ENCODE peak calls at places on chromosomes 6 and 20, in four cellular contexts. Y is glutamatergic neuron, Z is NCI-H2107, I is HTR-8/SVneo. U is an unnamed sample.

GRCh38 chr20:38357653-38358207 is 11.4 kb downstream of the LBP start:
- DNase-seq in Z (no peak), Y (no peak), I (no peak), U (no peak)

GRCh38 chr6:137541531-137541930 is 47.3 kb upstream of the OLIG3 start:
- DNase-seq in Z (no peak), I (no peak), Y (no peak), U (no peak)

GRCh38 chr6:30287139-30287538 is 39.6 kb upstream of the TRIM39 start:
- DNase-seq in I (no peak), Z (no peak), Y (no peak), U (no peak)

GRCh38 chr6:52497652-52498408 is 77.7 kb downstream of the EFHC1 start:
- DNase-seq in Z (peak), Y (no peak), I (no peak), U (peak)

GRCh38 chr6:144007779-144008500 is at the start of gene PLAGL1:
- DNase-seq in I (peak), Z (no peak), Y (peak), U (no peak)

GRCh38 chr20:36472656-36473071 is 68.7 kb upstream of the MYL9 start:
- DNase-seq in I (no peak), Y (no peak), Z (no peak), U (no peak)

GRCh38 chr20:33159713-33160112 is 8.2 kb upstream of the BPIFA2 start:
- DNase-seq in Z (no peak), I (no peak), Y (no peak), U (no peak)

GRCh38 chr6:41413250-41413649 is 77.8 kb downstream of the NCR2 start:
- DNase-seq in Z (no peak), I (no peak), Y (no peak), U (no peak)

GRCh38 chr6:26485401-26485800 is 14.7 kb upstream of the BTN1A1 start:
- DNase-seq in Z (no peak), Y (no peak), I (no peak), U (no peak)

GRCh38 chr20:63044605-63045004 is 37.8 kb upstream of the BHLHE23 start:
- DNase-seq in Y (peak), I (no peak), Z (no peak), U (no peak)

GRCh38 chr20:51906049-51906448 is 103.7 kb upstream of the SALL4 start:
- DNase-seq in I (no peak), Z (no peak), Y (no peak), U (peak)

GRCh38 chr6:35473849-35474128 is 5.6 kb downstream of the RPL10A start:
- DNase-seq in Z (no peak), I (no peak), Y (no peak), U (no peak)

GRCh38 chr6:170178266-170178560 is 112.7 kb downstream of the DLL1 start:
- DNase-seq in Z (no peak), I (no peak), Y (no peak), U (no peak)

GRCh38 chr6:126477678-126478077 is 137.8 kb downstream of the CENPW start:
- DNase-seq in Y (no peak), Z (no peak), I (no peak), U (no peak)

GRCh38 chr20:58695895-58696375 is 3.3 kb downstream of the NPEPL1 start:
- DNase-seq in Z (no peak), I (no peak), Y (no peak), U (no peak)

GRCh38 chr6:53702316-53702715 is 36.8 kb upstream of the KLHL31 start:
- DNase-seq in Z (no peak), I (no peak), Y (no peak), U (no peak)

GRCh38 chr6:34142046-34142445 is 3.8 kb downstream of the GRM4 start:
- DNase-seq in Y (peak), I (no peak), Z (no peak), U (no peak)

GRCh38 chr20:46270977-46271744 is 37.1 kb downstream of the CDH22 start:
- DNase-seq in Y (no peak), I (no peak), Z (no peak), U (no peak)

GRCh38 chr6:139540276-139540675 is 165.8 kb upstream of the CITED2 start:
- DNase-seq in Y (no peak), I (no peak), Z (no peak), U (no peak)

GRCh38 chr6:22530506-22530905 is 38.9 kb upstream of the HDGFL1 start:
- DNase-seq in I (no peak), Y (no peak), Z (no peak), U (no peak)

GRCh38 chr6:109351231-109352132 is 30.8 kb downstream of the CD164 start:
- DNase-seq in Y (no peak), Z (no peak), I (no peak), U (no peak)

GRCh38 chr6:38095054-38095453 is 275.5 kb downstream of the ZFAND3 start:
- DNase-seq in Z (no peak), Y (no peak), I (peak), U (no peak)

GRCh38 chr20:56932575-56933330 is 303.6 kb downstream of the TFAP2C start:
- DNase-seq in Z (no peak), Y (no peak), I (no peak), U (no peak)

GRCh38 chr6:142313284-142313683 is 11.5 kb downstream of the ADGRG6 start:
- DNase-seq in Y (no peak), Z (no peak), I (no peak), U (no peak)

GRCh38 chr6:88626460-88626859 is 337.0 kb downstream of the RNGTT start:
- DNase-seq in Z (no peak), I (no peak), Y (no peak), U (no peak)

GRCh38 chr6:14212020-14212419 is 94.4 kb downstream of the CD83 start:
- DNase-seq in I (no peak), Y (no peak), Z (no peak), U (no peak)

GRCh38 chr6:151948007-151948745 is 140.7 kb downstream of the ESR1 start:
- DNase-seq in Z (no peak), Y (no peak), I (no peak), U (no peak)

GRCh38 chr6:111984516-111985201 is 69.2 kb upstream of the CCN6 start:
- DNase-seq in I (no peak), Z (no peak), Y (no peak), U (no peak)

GRCh38 chr6:7996538-7997225 is 67.5 kb downstream of the BLOC1S5 start:
- DNase-seq in Y (no peak), I (no peak), Z (no peak), U (no peak)

GRCh38 chr20:3687655-3688054 is 5.8 kb upstream of the ADAM33 start:
- DNase-seq in I (peak), Z (no peak), Y (no peak), U (no peak)

GRCh38 chr6:139713911-139714527 is 339.6 kb upstream of the CITED2 start:
- DNase-seq in I (no peak), Z (no peak), Y (no peak), U (no peak)

GRCh38 chr6:101534821-101535220 is 141.3 kb downstream of the GRIK2 start:
- DNase-seq in I (no peak), Y (no peak), Z (no peak), U (no peak)

GRCh38 chr20:4560667-4561066 is 161.0 kb upstream of the PRND start:
- DNase-seq in I (no peak), Z (no peak), Y (no peak), U (no peak)

GRCh38 chr20:50877232-50877631 is 54.0 kb downstream of the ADNP start:
- DNase-seq in Y (no peak), I (no peak), Z (no peak), U (no peak)

GRCh38 chr6:148965287-148965686 is 218.5 kb downstream of the UST start:
- DNase-seq in Y (no peak), I (no peak), Z (no peak), U (no peak)

GRCh38 chr6:9657994-9658393 is 756.9 kb downstream of the TFAP2A start:
- DNase-seq in Y (no peak), Z (no peak), I (no peak), U (no peak)

U was measured in NCI-H187.